ENCODE peak calls at places on chromosomes 4 and X, in ten cellular contexts. Z is left lung, I is GM20000, F is tibial nerve, V is fibroblast of pulmonary artery, H is mucosa of descending colon, T is neural progenitor cell, N is psoas muscle, L is upper lobe of left lung, S is K562. G is an unnamed sample.

GRCh38 chr4:137572647-137573046 is 40.4 kb upstream of the PCDH18 start:
- DNase-seq in Z (no peak), I (no peak), F (no peak), V (no peak), H (no peak), T (no peak), N (peak), L (no peak), S (no peak), G (no peak)

GRCh38 chrX:141469469-141469868 is 115.1 kb downstream of the SPANXA1 start:
- DNase-seq in Z (no peak), I (no peak), F (no peak), V (peak), H (no peak), T (no peak), N (no peak), L (no peak), S (no peak), G (no peak)

GRCh38 chr4:30837131-30837539 is 117.0 kb downstream of the PCDH7 start:
- DNase-seq in Z (no peak), I (no peak), F (no peak), V (peak), H (no peak), T (peak), N (no peak), L (no peak), S (no peak), G (no peak)

GRCh38 chrX:101550362-101550761 is at the start of gene ARMCX1:
- DNase-seq in Z (peak), I (no peak), F (peak), V (peak), H (peak), T (peak), N (peak), L (peak), S (no peak), G (peak)

GRCh38 chrX:16992902-16993301 is 46.4 kb downstream of the REPS2 start:
- DNase-seq in Z (no peak), I (no peak), F (no peak), V (no peak), H (no peak), T (no peak), N (no peak), L (no peak), S (no peak), G (no peak)

GRCh38 chrX:80812176-80812575 is 2.5 kb upstream of the BRWD3 start:
- DNase-seq in Z (peak), I (peak), F (no peak), V (peak), H (no peak), T (peak), N (no peak), L (peak), S (no peak), G (no peak)

GRCh38 chr4:17493629-17494028 is 18.3 kb downstream of the QDPR start:
- DNase-seq in Z (no peak), I (no peak), F (no peak), V (no peak), H (no peak), T (no peak), N (no peak), L (no peak), S (peak), G (no peak)

GRCh38 chr4:37073226-37073840 is 171.2 kb upstream of the NWD2 start:
- DNase-seq in Z (no peak), I (no peak), F (no peak), V (no peak), H (no peak), T (no peak), N (no peak), L (no peak), S (peak), G (no peak)

GRCh38 chrX:108139303-108139702 is 47.7 kb downstream of the ATG4A start:
- DNase-seq in Z (no peak), I (no peak), F (no peak), V (peak), H (no peak), T (no peak), N (no peak), L (no peak), S (peak), G (no peak)

GRCh38 chrX:14027511-14028019 is 2.1 kb downstream of the GEMIN8 start:
- DNase-seq in Z (no peak), I (peak), F (no peak), V (peak), H (no peak), T (no peak), N (no peak), L (no peak), S (no peak), G (no peak)

GRCh38 chrX:102651242-102651967 is at the start of gene GPRASP1:
- DNase-seq in Z (peak), I (peak), F (peak), V (peak), H (peak), T (peak), N (peak), L (peak), S (no peak), G (no peak)

GRCh38 chr4:61004651-61005170 is 195.4 kb upstream of the ADGRL3 start:
- DNase-seq in Z (no peak), I (no peak), F (no peak), V (no peak), H (no peak), T (no peak), N (no peak), L (no peak), S (no peak), G (no peak)

GRCh38 chr4:151651496-151651895 is 109.3 kb downstream of the GATB start:
- DNase-seq in Z (no peak), I (no peak), F (no peak), V (no peak), H (no peak), T (no peak), N (no peak), L (no peak), S (no peak), G (no peak)

GRCh38 chr4:176150704-176151103 is 44.7 kb downstream of the SPATA4 start:
- DNase-seq in Z (no peak), I (no peak), F (no peak), V (no peak), H (no peak), T (no peak), N (no peak), L (no peak), S (no peak), G (no peak)

GRCh38 chr4:147492761-147493160 is 11.9 kb downstream of the EDNRA start:
- DNase-seq in Z (no peak), I (peak), F (no peak), V (peak), H (no peak), T (no peak), N (no peak), L (no peak), S (no peak), G (no peak)

GRCh38 chr4:121721700-121722099 is 24.9 kb upstream of the ANXA5 start:
- DNase-seq in Z (no peak), I (no peak), F (no peak), V (no peak), H (no peak), T (no peak), N (no peak), L (no peak), S (no peak), G (no peak)

GRCh38 chr4:42104521-42104920 is 47.9 kb downstream of the BEND4 start:
- DNase-seq in Z (no peak), I (no peak), F (no peak), V (peak), H (no peak), T (peak), N (no peak), L (no peak), S (no peak), G (no peak)

GRCh38 chrX:110086916-110087484 is 84.1 kb downstream of the TMEM164 start:
- DNase-seq in Z (no peak), I (no peak), F (no peak), V (peak), H (no peak), T (peak), N (no peak), L (no peak), S (peak), G (no peak)

GRCh38 chrX:108044554-108045256 is at the start of gene VSIG1:
- DNase-seq in Z (no peak), I (no peak), F (no peak), V (no peak), H (no peak), T (no peak), N (no peak), L (no peak), S (no peak), G (no peak)

GRCh38 chr4:165828928-165829327 is 44.1 kb upstream of the TLL1 start:
- DNase-seq in Z (no peak), I (no peak), F (no peak), V (peak), H (no peak), T (no peak), N (no peak), L (no peak), S (no peak), G (no peak)

GRCh38 chrX:131987252-131987651 is 35.9 kb upstream of the STK26 start:
- DNase-seq in Z (no peak), I (peak), F (no peak), V (peak), H (no peak), T (no peak), N (no peak), L (no peak), S (no peak), G (no peak)

GRCh38 chrX:119292445-119292844 is 56.4 kb downstream of the PGRMC1 start:
- DNase-seq in Z (no peak), I (no peak), F (no peak), V (no peak), H (no peak), T (peak), N (no peak), L (no peak), S (no peak), G (no peak)

GRCh38 chr4:54902261-54902660 is 223.1 kb downstream of the KDR start:
- DNase-seq in Z (no peak), I (no peak), F (no peak), V (peak), H (no peak), T (no peak), N (no peak), L (no peak), S (no peak), G (no peak)

GRCh38 chr4:38322709-38323108 is 341.3 kb upstream of the KLF3 start:
- DNase-seq in Z (peak), I (no peak), F (no peak), V (peak), H (no peak), T (no peak), N (peak), L (no peak), S (peak), G (no peak)

GRCh38 chr4:2583092-2583491 is 46.6 kb downstream of the FAM193A start:
- DNase-seq in Z (no peak), I (no peak), F (no peak), V (no peak), H (no peak), T (no peak), N (no peak), L (no peak), S (no peak), G (no peak)

GRCh38 chrX:135988245-135988644 is 3.0 kb downstream of the SLC9A6 start:
- DNase-seq in Z (no peak), I (no peak), F (no peak), V (no peak), H (no peak), T (no peak), N (no peak), L (no peak), S (no peak), G (no peak)

DNA sequence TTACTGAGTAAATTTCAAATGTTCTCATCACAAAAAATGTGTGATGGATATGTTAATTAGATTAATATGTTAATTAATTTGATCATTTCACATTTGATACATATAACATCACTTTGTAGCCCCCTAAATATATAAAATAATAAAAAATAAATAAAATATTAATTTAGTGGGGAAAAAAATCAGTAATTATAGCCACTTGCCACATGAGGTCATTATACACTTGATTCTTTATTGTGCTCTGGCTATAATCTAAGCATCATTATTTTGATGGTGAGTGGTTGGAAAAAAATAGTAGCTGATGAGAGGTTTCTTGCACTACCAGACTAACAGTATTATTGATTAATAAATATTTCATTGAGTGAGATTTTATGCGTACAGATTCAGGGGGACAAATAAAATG is 57.4 kb downstream of the DCK start:
- DNase-seq in Z (no peak), I (no peak), F (no peak), V (no peak), H (no peak), T (no peak), N (no peak), L (no peak), S (no peak), G (no peak)
- TF ChIP-seq CTCF in Z (no peak), I (no peak), F (no peak), V (no peak), H (no peak), T (no peak), N (peak), L (no peak), S (no peak), G (no peak)

DNA sequence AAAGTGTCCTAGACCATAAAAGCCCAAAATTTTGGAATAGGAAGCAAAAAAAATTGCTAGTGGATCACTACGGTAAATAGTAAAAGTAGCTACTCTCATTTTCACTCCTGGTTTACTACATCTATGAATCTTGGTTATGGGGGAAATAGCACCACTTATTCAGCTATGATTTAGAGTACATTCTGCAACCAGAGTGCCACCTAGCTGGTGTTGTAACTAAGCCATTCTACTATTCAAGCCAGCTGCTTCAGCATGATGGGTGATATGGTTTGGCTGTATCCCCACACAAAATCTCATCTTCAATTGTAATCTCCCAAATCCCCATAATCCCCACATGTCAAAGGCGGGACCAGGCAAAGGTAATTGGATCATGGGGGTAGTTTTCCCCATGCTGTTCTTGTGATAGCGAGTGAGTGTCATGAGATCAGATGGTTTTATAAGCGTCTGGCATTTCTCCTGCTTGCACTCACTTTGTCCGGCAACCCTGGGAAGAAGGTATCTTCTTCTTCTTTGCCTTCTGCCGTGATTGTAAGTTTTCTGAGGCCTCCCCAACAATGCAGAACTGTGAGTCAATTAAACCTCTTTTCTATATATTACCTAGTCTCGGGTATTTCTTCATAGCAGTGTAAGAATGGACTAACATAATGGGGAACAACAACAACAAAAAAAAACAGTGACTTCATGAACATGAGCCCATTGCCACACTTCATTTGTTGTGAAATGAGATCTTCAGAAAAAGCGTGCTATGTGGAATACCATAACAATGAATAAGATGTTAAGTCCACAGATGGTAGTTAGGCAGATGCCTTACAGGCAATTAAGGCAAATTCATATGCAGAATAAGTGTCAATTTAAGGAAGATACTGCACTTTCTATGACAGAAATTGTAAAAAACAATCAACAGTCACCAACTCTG is 280.1 kb downstream of the PABPC4L start:
- DNase-seq in Z (no peak), I (no peak), F (no peak), V (peak), H (no peak), T (peak), N (no peak), L (no peak), S (no peak), G (no peak)
- TF ChIP-seq CTCF in Z (no peak), I (no peak), F (no peak), V (peak), H (no peak), T (peak), N (no peak), L (no peak), S (no peak), G (peak)

DNA sequence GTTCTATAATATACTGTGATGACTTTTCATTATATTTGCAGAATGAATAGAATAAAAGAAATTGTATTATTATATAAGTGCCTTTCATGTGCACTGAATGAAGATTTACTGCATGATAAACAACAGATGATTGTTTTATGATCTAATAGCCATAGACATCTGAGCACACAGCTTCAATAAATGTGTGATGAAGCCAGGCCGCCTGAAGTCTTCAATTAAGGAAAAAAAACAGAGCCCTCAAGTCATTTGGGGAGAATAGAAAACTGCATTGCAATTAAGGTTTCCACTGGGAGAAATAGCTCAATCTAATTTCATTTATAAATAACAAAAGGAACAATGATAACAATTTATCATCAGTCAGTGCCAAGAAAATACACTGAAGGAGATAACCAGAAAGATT is 955.2 kb downstream of the FSTL5 start:
- DNase-seq in Z (no peak), I (no peak), F (no peak), V (no peak), H (no peak), T (no peak), N (no peak), L (no peak), S (no peak), G (no peak)
- TF ChIP-seq CTCF in Z (no peak), I (no peak), F (no peak), V (no peak), H (no peak), T (no peak), N (no peak), L (no peak), S (no peak), G (no peak)

DNA sequence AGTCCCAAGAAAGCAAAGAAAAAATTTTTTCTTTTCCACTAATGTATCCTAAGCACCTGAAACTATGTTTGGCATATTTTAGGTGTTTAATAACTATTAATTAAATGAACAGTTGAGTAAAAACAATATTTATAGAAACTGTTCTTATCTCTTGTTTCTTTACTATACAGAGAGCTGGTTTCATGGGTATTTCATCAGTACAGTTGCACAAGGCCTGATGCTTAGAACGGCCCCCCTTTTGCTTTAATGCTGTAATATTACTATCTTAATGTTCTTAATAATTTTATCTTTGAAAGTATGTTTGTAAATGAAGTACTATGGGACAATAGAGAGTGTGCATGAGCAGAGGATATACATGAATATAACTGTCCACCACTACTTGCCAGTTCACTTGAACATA is 479.1 kb upstream of the SLIT2 start:
- DNase-seq in Z (no peak), I (no peak), F (no peak), V (no peak), H (no peak), T (no peak), N (no peak), L (no peak), S (no peak), G (no peak)
- TF ChIP-seq CTCF in Z (no peak), I (no peak), F (no peak), V (no peak), H (no peak), T (no peak), N (no peak), L (no peak), S (no peak), G (no peak)

DNA sequence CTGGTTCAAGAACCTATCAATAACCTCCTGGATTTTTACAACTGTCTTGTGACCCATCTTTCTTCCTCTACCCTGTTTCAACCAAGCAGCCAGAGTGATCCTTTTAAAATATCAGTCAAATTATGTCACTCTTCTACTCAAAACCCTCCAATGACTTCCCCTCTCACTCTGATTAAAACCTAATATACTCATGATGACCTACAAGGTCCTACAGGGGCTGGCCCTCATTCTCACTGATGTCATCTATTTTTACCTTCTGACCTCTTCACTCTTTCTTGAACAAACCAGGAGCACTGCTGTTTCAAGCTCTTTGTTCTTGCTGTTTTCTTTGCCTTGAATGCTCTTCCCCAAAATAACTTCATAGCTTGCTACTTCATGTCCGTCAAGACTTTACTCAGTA is 48.5 kb downstream of the ARHGEF38 start:
- DNase-seq in Z (no peak), I (no peak), F (no peak), V (no peak), H (no peak), T (no peak), N (no peak), L (no peak), S (no peak), G (no peak)
- TF ChIP-seq CTCF in Z (no peak), I (no peak), F (no peak), V (no peak), H (no peak), T (no peak), N (no peak), L (no peak), S (no peak), G (no peak)